ENCODE peak calls at places on chromosomes 2 and 18, in four cellular contexts. P, O, L and E are unnamed samples.

GRCh38 chr2:42013409-42013808 is 34.4 kb upstream of the PKDCC start:
- DNase-seq in P (no peak), O (no peak), L (no peak), E (no peak)

GRCh38 chr2:143398701-143399260 is 269.6 kb downstream of the ARHGAP15 start:
- DNase-seq in P (no peak), O (no peak), L (no peak), E (no peak)

GRCh38 chr18:11983592-11983991 is 2.3 kb downstream of the IMPA2 start:
- DNase-seq in P (no peak), O (no peak), L (no peak), E (no peak)

GRCh38 chr2:229154381-229154780 is 116.7 kb downstream of the PID1 start:
- DNase-seq in P (no peak), O (no peak), L (no peak), E (no peak)

GRCh38 chr2:62794791-62795190 is 89.3 kb downstream of the EHBP1 start:
- DNase-seq in P (no peak), O (no peak), L (no peak), E (no peak)

GRCh38 chr2:147182260-147182659 is 662.6 kb upstream of the ACVR2A start:
- DNase-seq in P (peak), O (no peak), L (no peak), E (no peak)

GRCh38 chr2:111071480-111072143 is 49.1 kb upstream of the BCL2L11 start:
- DNase-seq in P (no peak), O (no peak), L (no peak), E (no peak)

GRCh38 chr2:143361346-143361745 is 232.1 kb downstream of the ARHGAP15 start:
- DNase-seq in P (no peak), O (no peak), L (no peak), E (no peak)

GRCh38 chr2:105437708-105438103 is 38.9 kb upstream of the FHL2 start:
- DNase-seq in P (no peak), O (no peak), L (no peak), E (no peak)

GRCh38 chr18:62569081-62569480 is 46.3 kb downstream of the ZCCHC2 start:
- DNase-seq in P (no peak), O (no peak), L (no peak), E (no peak)

GRCh38 chr2:96214554-96214953 is 5.9 kb upstream of the STARD7 start:
- DNase-seq in P (no peak), O (no peak), L (no peak), E (no peak)

GRCh38 chr2:152254486-152254885 is 78.9 kb upstream of the STAM2 start:
- DNase-seq in P (no peak), O (no peak), L (no peak), E (no peak)

GRCh38 chr2:213188971-213189899 is 37.8 kb upstream of the IKZF2 start:
- DNase-seq in P (no peak), O (no peak), L (no peak), E (no peak)

GRCh38 chr2:29841386-29842004 is 79.9 kb downstream of the ALK start:
- DNase-seq in P (peak), O (peak), L (no peak), E (no peak)

GRCh38 chr2:235551965-235552364 is 58.1 kb downstream of the AGAP1 start:
- DNase-seq in P (peak), O (no peak), L (no peak), E (peak)

GRCh38 chr18:22935431-22935830 is 2.3 kb downstream of the RBBP8 start:
- DNase-seq in P (no peak), O (peak), L (no peak), E (no peak)

GRCh38 chr2:127140543-127140942 is 33.6 kb upstream of the BIN1 start:
- DNase-seq in P (no peak), O (no peak), L (no peak), E (no peak)

DNA sequence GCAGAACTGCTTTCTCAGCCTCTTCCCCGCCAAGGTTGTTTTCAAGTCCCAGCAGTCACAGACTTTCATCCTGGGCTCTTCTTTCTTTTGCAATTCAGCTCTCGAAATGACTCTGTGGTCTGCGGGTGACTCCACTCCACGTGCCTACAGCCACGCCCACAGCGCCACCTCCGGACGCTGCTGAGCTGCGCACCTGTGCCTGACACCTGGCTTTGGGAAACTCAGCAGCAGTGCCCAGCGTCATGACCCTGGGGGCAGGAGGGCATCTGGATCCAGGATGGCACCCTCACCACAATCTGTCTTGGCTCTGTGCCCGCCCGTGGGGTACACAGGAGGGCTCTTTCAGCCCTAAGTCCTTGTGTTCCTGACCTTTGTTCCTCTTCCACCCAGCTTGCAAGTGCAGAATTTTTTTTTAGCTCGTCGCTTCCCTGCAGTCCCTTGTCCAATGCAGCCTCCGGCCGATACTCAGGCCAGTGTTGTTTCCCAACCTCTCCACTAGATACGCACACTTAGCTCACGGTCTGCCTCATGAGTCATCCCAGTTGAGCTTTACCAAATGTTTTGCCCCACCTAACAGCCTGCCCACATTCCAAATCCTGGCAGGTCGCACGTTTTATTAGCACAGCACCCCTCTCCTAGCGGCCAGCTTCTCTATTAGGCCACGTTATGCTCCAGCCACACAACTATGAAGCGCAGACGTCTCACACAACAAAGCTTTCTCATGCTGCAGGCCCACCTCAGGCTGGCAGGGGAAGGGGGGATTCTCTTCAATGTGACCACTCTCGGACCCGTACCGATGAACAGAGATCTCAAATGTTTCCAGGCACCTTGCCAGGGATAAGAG is 6.5 kb upstream of the CAPN10 start:
- DNase-seq in P (peak), O (peak), L (no peak), E (no peak)
- TF ChIP-seq CTCF in P (peak), O (peak), L (no peak), E (peak)

DNA sequence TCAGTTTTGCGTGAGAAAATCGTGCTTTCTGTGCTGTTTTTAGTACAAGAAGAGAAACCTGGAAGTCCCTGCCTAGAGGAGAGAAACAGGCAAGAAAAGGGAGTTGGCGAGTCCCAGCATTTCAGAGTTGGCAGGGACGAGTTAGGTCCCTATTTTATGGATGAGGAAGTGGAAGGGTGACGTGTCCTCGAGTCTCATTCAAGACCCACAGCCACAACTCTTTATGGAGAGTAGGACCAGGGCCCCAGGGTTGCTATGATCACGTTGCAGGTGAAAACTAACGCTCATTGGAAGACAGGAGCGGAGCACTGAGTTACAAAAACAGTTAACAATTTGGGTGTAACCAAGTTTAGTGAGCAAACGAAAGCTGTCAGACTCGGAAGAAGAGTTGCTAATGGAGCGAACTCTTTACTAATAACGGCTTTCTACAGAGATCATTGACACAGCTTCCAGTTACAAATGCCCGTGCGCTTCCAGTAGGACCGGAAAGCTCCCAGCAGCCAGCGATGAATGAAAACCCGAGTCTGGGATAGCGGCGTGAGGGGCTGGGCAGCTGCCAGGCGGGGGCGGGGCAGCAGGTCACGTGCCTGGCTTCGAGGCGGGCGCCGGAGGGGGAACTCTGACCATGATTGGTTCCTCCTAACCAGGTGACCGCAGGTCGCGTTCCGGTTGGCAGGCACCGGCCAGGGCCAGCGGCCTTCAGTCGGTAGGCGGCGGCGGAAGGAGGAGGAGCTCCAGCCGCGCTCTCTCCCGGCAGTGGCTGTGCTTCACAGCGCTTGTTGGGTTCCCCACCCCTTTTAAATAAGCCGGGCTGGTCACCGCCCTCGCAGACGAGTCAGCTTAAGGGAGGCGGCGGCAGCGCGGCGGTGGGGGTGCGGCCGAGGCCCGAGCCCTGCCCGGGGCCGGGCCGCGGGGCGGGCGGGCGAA is at the start of gene CCNYL1:
- DNase-seq in P (peak), O (peak), L (peak), E (peak)
- TF ChIP-seq CTCF in P (no peak), O (no peak), L (no peak), E (peak)

DNA sequence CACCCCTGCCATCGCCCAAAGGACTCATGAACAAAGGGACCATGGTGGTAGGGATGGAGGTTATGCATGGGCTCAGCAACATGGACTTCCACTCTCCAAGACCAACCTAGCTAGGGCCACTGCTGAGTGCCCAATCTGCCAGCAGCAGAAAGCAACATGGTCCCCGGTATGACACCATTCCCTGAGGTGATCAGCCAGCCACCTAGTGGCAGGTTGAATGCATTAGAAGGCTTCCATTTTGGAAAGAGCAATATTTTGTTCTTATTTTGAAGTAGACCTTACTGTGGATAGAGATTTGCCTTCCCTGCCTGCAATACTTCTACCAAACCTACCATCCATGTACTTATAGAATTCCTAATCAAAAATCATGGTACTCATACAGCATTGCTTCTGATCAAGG is 99.8 kb downstream of the METTL4 start:
- DNase-seq in P (peak), O (no peak), L (no peak), E (no peak)
- TF ChIP-seq CTCF in P (peak), O (no peak), L (no peak), E (peak)

GRCh38 chr18:48711651-48712486 is 173.0 kb downstream of the CTIF start:
- DNase-seq in P (peak), O (peak), L (no peak), E (peak)
- TF ChIP-seq CTCF in P (peak), O (peak), L (peak), E (peak)

GRCh38 chr2:206004004-206004693 is 81.8 kb downstream of the INO80D start:
- DNase-seq in P (peak), O (no peak), L (no peak), E (no peak)
- TF ChIP-seq CTCF in P (peak), O (peak), L (no peak), E (peak)

GRCh38 chr2:24881623-24882022 is 38.4 kb downstream of the ADCY3 start:
- DNase-seq in P (no peak), O (no peak), L (no peak), E (no peak)
- TF ChIP-seq CTCF in P (no peak), O (no peak), L (no peak), E (no peak)